ENCODE peak calls at places on chromosomes 12 and 14, in four cellular contexts. B, D, G and N are unnamed samples.

GRCh38 chr12:67270622-67271021 is 1.5 kb downstream of the CAND1 start:
- DNase-seq in B (no peak), D (no peak), G (no peak), N (no peak)

GRCh38 chr12:121466800-121467637 is 67.1 kb downstream of the RNF34 start:
- DNase-seq in B (peak; percentile 89), D (peak; percentile 44), G (peak; percentile 89), N (peak; percentile 84)

GRCh38 chr12:67891566-67891965 is 97.7 kb upstream of the IFNG-AS1 start:
- DNase-seq in B (no peak), D (no peak), G (no peak), N (no peak)

GRCh38 chr14:24609667-24610344 is at the start of gene GZMH:
- DNase-seq in B (no peak), D (no peak), G (no peak), N (no peak)

GRCh38 chr12:76855266-76855665 is 23.6 kb downstream of the CSRP2 start:
- DNase-seq in B (no peak), D (no peak), G (no peak), N (no peak)

GRCh38 chr12:18141583-18141982 is 51.6 kb upstream of the RERGL start:
- DNase-seq in B (no peak), D (no peak), G (no peak), N (no peak)

GRCh38 chr14:31268216-31268615 is 60.6 kb upstream of the HECTD1 start:
- DNase-seq in B (no peak), D (peak; percentile 58), G (no peak), N (no peak)

GRCh38 chr14:56118611-56119181 is 485 bp downstream of the PELI2 start:
- DNase-seq in B (no peak), D (no peak), G (peak; percentile 43), N (no peak)

GRCh38 chr12:132662901-132663755 is 24.0 kb downstream of the POLE start:
- DNase-seq in B (no peak), D (no peak), G (no peak), N (no peak)

GRCh38 chr12:110677206-110677911 is 11.6 kb downstream of the HVCN1 start:
- DNase-seq in B (no peak), D (no peak), G (no peak), N (no peak)

GRCh38 chr14:93245764-93246420 is 38.8 kb downstream of the UBR7 start:
- DNase-seq in B (no peak), D (no peak), G (no peak), N (no peak)

DNA sequence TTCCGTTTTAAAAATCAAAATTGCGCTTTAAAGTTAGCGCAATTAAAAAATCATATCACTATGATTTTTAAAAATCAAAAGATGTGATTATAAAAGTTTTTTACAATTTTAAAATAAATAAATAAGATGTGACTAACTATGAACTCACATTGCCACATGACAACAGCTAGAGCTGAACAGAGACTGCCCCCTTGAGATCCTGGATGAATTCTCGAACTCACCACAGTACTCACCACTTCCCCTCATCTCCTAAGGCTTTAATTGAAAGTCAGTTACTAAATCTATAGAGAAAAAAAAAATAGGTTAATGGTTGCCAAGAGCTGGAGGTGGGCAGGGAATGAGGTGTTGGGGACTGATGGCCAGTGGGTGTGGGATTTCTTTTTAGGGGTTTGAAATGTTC is 384.2 kb downstream of the ZFP36L1 start:
- DNase-seq in B (no peak), D (no peak), G (no peak), N (no peak)
- TF ChIP-seq CTCF in B (no peak), D (no peak), G (no peak), N (no peak)

GRCh38 chr12:102962986-102963385 is 5.5 kb downstream of the ASCL1 start:
- DNase-seq in B (no peak), D (no peak), G (no peak), N (no peak)

GRCh38 chr12:102962532-102962931 is 5.1 kb downstream of the ASCL1 start:
- DNase-seq in B (no peak), D (no peak), G (no peak), N (no peak)

GRCh38 chr12:102961488-102961801 is 4.0 kb downstream of the ASCL1 start:
- DNase-seq in B (no peak), D (no peak), G (no peak), N (no peak)

GRCh38 chr12:102959391-102959790 is 1.9 kb downstream of the ASCL1 start:
- DNase-seq in B (no peak), D (no peak), G (no peak), N (no peak)

GRCh38 chr12:102960766-102961487 is 3.5 kb downstream of the ASCL1 start:
- DNase-seq in B (no peak), D (no peak), G (no peak), N (no peak)
- TF ChIP-seq CTCF in B (no peak), D (no peak), G (no peak), N (no peak)

GRCh38 chr14:72664651-72665050 is 229.2 kb downstream of the DPF3 start:
- DNase-seq in B (no peak), D (no peak), G (no peak), N (no peak)
- TF ChIP-seq CTCF in B (no peak), D (no peak), G (no peak), N (no peak)

GRCh38 chr12:96068636-96069035 is 33.2 kb upstream of the LTA4H start:
- DNase-seq in B (no peak), D (no peak), G (no peak), N (no peak)
- TF ChIP-seq CTCF in B (no peak), D (no peak), G (no peak), N (no peak)